ENCODE peak calls at places on chromosomes 7 and 10, in ten cellular contexts. U is kidney; X is cardiac fibroblast; M is fibroblast of mammary gland; R is H9; L is progenitor cell of endocrine pancreas; Y is A549; C is GM06990; F is CD8-positive, alpha-beta T cell; D is CD4-positive, alpha-beta T cell. I is an unnamed sample.
A peak's percentile ranks its signal among the peaks of the same experiment; 100 is the strongest.

GRCh38 chr10:133179128-133179520 is 19.1 kb downstream of the KNDC1 start:
- DNase-seq in U (no peak), X (no peak), M (no peak), R (no peak), L (no peak), Y (no peak), C (no peak), F (no peak), D (no peak), I (no peak)

GRCh38 chr10:70461397-70462348 is 16.9 kb upstream of the PALD1 start:
- DNase-seq in U (peak; percentile 75), X (peak; percentile 63), M (peak; percentile 50), R (peak; percentile 75), L (no peak), Y (peak; percentile 64), C (no peak), F (peak; percentile 47), D (peak; percentile 31), I (peak; percentile 51)

GRCh38 chr7:136874393-136875032 is 6.1 kb downstream of the CHRM2 start:
- DNase-seq in U (no peak), X (peak; percentile 28), M (peak; percentile 21), R (no peak), L (no peak), Y (peak; percentile 21), C (no peak), F (no peak), D (no peak), I (no peak)

GRCh38 chr10:113916053-113916452 is 61.6 kb downstream of the NHLRC2 start:
- DNase-seq in U (no peak), X (no peak), M (no peak), R (no peak), L (no peak), Y (no peak), C (no peak), F (no peak), D (no peak), I (no peak)

GRCh38 chr10:93494494-93494893 is 1.9 kb upstream of the CEP55 start:
- DNase-seq in U (no peak), X (no peak), M (no peak), R (no peak), L (no peak), Y (no peak), C (no peak), F (no peak), D (no peak), I (no peak)

GRCh38 chr7:6437251-6437650 is 10.5 kb downstream of the DAGLB start:
- DNase-seq in U (no peak), X (no peak), M (peak; percentile 20), R (no peak), L (no peak), Y (no peak), C (no peak), F (peak; percentile 21), D (no peak), I (no peak)

GRCh38 chr7:97373743-97374142 is 256.2 kb downstream of the SDHAF3 start:
- DNase-seq in U (no peak), X (no peak), M (no peak), R (no peak), L (no peak), Y (no peak), C (no peak), F (no peak), D (no peak), I (no peak)

GRCh38 chr10:6755891-6756460 is 175.9 kb upstream of the PRKCQ start:
- DNase-seq in U (no peak), X (peak; percentile 51), M (peak; percentile 85), R (no peak), L (no peak), Y (no peak), C (no peak), F (no peak), D (no peak), I (peak; percentile 94)

GRCh38 chr10:21993360-21994001 is 10.0 kb downstream of the DNAJC1 start:
- DNase-seq in U (no peak), X (peak; percentile 64), M (peak; percentile 53), R (no peak), L (no peak), Y (peak; percentile 41), C (peak; percentile 12), F (no peak), D (no peak), I (peak; percentile 42)

GRCh38 chr10:122267849-122268737 is 3.0 kb upstream of the BTBD16 start:
- DNase-seq in U (no peak), X (peak; percentile 45), M (peak; percentile 37), R (peak; percentile 74), L (peak; percentile 41), Y (peak; percentile 61), C (no peak), F (peak; percentile 39), D (peak; percentile 23), I (peak; percentile 35)

GRCh38 chr10:103812004-103812403 is 43.4 kb downstream of the SH3PXD2A start:
- DNase-seq in U (no peak), X (no peak), M (no peak), R (no peak), L (no peak), Y (no peak), C (no peak), F (no peak), D (no peak), I (no peak)

GRCh38 chr7:1364068-1364905 is 95.0 kb downstream of the MICALL2 start:
- DNase-seq in U (peak; percentile 68), X (no peak), M (no peak), R (no peak), L (no peak), Y (no peak), C (no peak), F (no peak), D (no peak), I (no peak)

GRCh38 chr7:27905951-27906350 is 166.0 kb downstream of the TAX1BP1 start:
- DNase-seq in U (no peak), X (no peak), M (no peak), R (no peak), L (no peak), Y (no peak), C (no peak), F (no peak), D (no peak), I (no peak)

GRCh38 chr7:81081626-81082025 is 162.8 kb upstream of the SEMA3C start:
- DNase-seq in U (no peak), X (no peak), M (peak; percentile 21), R (no peak), L (no peak), Y (no peak), C (no peak), F (no peak), D (no peak), I (no peak)

GRCh38 chr10:96889415-96890171 is 57.5 kb downstream of the LCOR start:
- DNase-seq in U (no peak), X (no peak), M (no peak), R (no peak), L (no peak), Y (no peak), C (no peak), F (no peak), D (no peak), I (no peak)

GRCh38 chr7:134355925-134356324 is 39.2 kb upstream of the SLC35B4 start:
- DNase-seq in U (no peak), X (peak; percentile 46), M (peak; percentile 33), R (no peak), L (no peak), Y (peak; percentile 51), C (no peak), F (no peak), D (no peak), I (peak; percentile 6)

GRCh38 chr7:134359787-134360432 is 43.2 kb upstream of the SLC35B4 start:
- DNase-seq in U (no peak), X (no peak), M (no peak), R (no peak), L (no peak), Y (no peak), C (no peak), F (no peak), D (no peak), I (no peak)

GRCh38 chr7:134355004-134355525 is 38.3 kb upstream of the SLC35B4 start:
- DNase-seq in U (no peak), X (no peak), M (no peak), R (no peak), L (no peak), Y (no peak), C (no peak), F (no peak), D (no peak), I (no peak)

GRCh38 chr7:134356421-134356936 is 39.7 kb upstream of the SLC35B4 start:
- DNase-seq in U (no peak), X (no peak), M (no peak), R (no peak), L (no peak), Y (no peak), C (no peak), F (no peak), D (no peak), I (no peak)

GRCh38 chr7:134357486-134357885 is 40.8 kb upstream of the SLC35B4 start:
- DNase-seq in U (no peak), X (no peak), M (no peak), R (no peak), L (no peak), Y (no peak), C (no peak), F (no peak), D (no peak), I (no peak)
- TF ChIP-seq CTCF in U (no peak), X (no peak), M (peak; percentile 11), R (peak; percentile 36), L (peak; percentile 19), Y (no peak), C (no peak), F (no peak), D (no peak), I (peak; percentile 6)

GRCh38 chr7:128705891-128706333 is 33.2 kb upstream of the CALU start:
- DNase-seq in U (no peak), X (peak; percentile 41), M (peak; percentile 25), R (no peak), L (no peak), Y (no peak), C (no peak), F (no peak), D (no peak), I (peak; percentile 13)
- TF ChIP-seq CTCF in U (no peak), X (no peak), M (no peak), R (no peak), L (no peak), Y (no peak), C (no peak), F (no peak), D (no peak), I (no peak)

GRCh38 chr7:47373871-47374451 is 207.9 kb downstream of the TNS3 start:
- DNase-seq in U (no peak), X (no peak), M (no peak), R (no peak), L (no peak), Y (no peak), C (no peak), F (no peak), D (no peak), I (no peak)
- TF ChIP-seq CTCF in U (no peak), X (no peak), M (no peak), R (no peak), L (no peak), Y (no peak), C (no peak), F (no peak), D (no peak), I (no peak)

DNA sequence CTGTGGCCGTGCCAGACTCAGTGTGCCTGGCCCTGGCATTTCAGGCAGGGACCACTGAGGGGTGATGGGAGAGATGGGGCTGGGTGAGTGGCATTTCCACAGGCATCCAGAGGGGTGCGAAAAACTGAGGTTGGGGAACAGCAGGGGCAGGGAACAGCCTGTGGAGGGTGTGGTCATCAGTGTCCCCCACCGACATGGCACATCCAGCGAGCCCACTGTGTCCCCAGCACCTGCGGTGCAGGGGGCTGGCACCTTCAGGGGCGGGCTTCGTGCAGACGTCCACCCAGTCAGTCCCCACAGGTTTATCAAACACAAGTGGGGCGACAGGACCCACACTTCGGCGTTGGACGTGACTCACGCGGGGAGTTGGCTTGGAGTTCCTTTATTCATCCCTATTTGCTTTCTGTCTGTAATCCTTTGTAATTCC is 14.8 kb downstream of the CUX1 start:
- DNase-seq in U (peak; percentile 52), X (no peak), M (no peak), R (no peak), L (no peak), Y (no peak), C (no peak), F (no peak), D (no peak), I (no peak)
- TF ChIP-seq CTCF in U (no peak), X (no peak), M (no peak), R (no peak), L (no peak), Y (no peak), C (no peak), F (no peak), D (no peak), I (no peak)